ENCODE peak calls at places on chromosomes 6 and 20, in nine cellular contexts. One of them, this sample, is unnamed.

GRCh38 chr6:130840050-130840449 is 12.8 kb downstream of the SMLR1 start:
- DNase-seq in left ventricle myocardium superior: no peak
- DNase-seq in stimulated activated CD4-positive, alpha-beta T cell treated with anti-CD3 and anti-CD28 coated beads, TNF-alpha, amount 100 ng/mL, for 4 hours: no peak
- DNase-seq in NCI-H1105 treated with DMSO at 0.1 percent for 48 hours: peak; percentile 24
- DNase-seq in stimulated activated naive CD4-positive, alpha-beta T cell treated with Interleukin-2 at 50 U/mL for 16 hours: no peak
- DNase-seq in HS-27A: no peak
- DNase-seq in A549: no peak
- DNase-seq in naive thymus-derived CD8-positive, alpha-beta T cell: no peak
- DNase-seq in effector CD4-positive, alpha-beta T cell: no peak
- DNase-seq in this sample: no peak

GRCh38 chr20:45647441-45648050 is 16.5 kb upstream of the WFDC9 start:
- DNase-seq in left ventricle myocardium superior: no peak
- DNase-seq in stimulated activated CD4-positive, alpha-beta T cell treated with anti-CD3 and anti-CD28 coated beads, TNF-alpha, amount 100 ng/mL, for 4 hours: no peak
- DNase-seq in NCI-H1105 treated with DMSO at 0.1 percent for 48 hours: no peak
- DNase-seq in stimulated activated naive CD4-positive, alpha-beta T cell treated with Interleukin-2 at 50 U/mL for 16 hours: no peak
- DNase-seq in HS-27A: no peak
- DNase-seq in A549: no peak
- DNase-seq in naive thymus-derived CD8-positive, alpha-beta T cell: no peak
- DNase-seq in effector CD4-positive, alpha-beta T cell: no peak
- DNase-seq in this sample: no peak

GRCh38 chr20:2417142-2417541 is 36.4 kb downstream of the TGM6 start:
- DNase-seq in left ventricle myocardium superior: no peak
- DNase-seq in stimulated activated CD4-positive, alpha-beta T cell treated with anti-CD3 and anti-CD28 coated beads, TNF-alpha, amount 100 ng/mL, for 4 hours: no peak
- DNase-seq in NCI-H1105 treated with DMSO at 0.1 percent for 48 hours: no peak
- DNase-seq in stimulated activated naive CD4-positive, alpha-beta T cell treated with Interleukin-2 at 50 U/mL for 16 hours: no peak
- DNase-seq in HS-27A: no peak
- DNase-seq in A549: no peak
- DNase-seq in naive thymus-derived CD8-positive, alpha-beta T cell: no peak
- DNase-seq in effector CD4-positive, alpha-beta T cell: no peak
- DNase-seq in this sample: no peak

GRCh38 chr6:130852844-130853554 is 25.8 kb downstream of the SMLR1 start:
- DNase-seq in left ventricle myocardium superior: no peak
- DNase-seq in stimulated activated CD4-positive, alpha-beta T cell treated with anti-CD3 and anti-CD28 coated beads, TNF-alpha, amount 100 ng/mL, for 4 hours: no peak
- DNase-seq in NCI-H1105 treated with DMSO at 0.1 percent for 48 hours: no peak
- DNase-seq in stimulated activated naive CD4-positive, alpha-beta T cell treated with Interleukin-2 at 50 U/mL for 16 hours: no peak
- DNase-seq in HS-27A: no peak
- DNase-seq in A549: no peak
- DNase-seq in naive thymus-derived CD8-positive, alpha-beta T cell: no peak
- DNase-seq in effector CD4-positive, alpha-beta T cell: no peak
- DNase-seq in this sample: no peak

GRCh38 chr6:44627091-44627878 is 239.8 kb downstream of the CDC5L start:
- DNase-seq in left ventricle myocardium superior: peak; percentile 46
- DNase-seq in stimulated activated CD4-positive, alpha-beta T cell treated with anti-CD3 and anti-CD28 coated beads, TNF-alpha, amount 100 ng/mL, for 4 hours: no peak
- DNase-seq in NCI-H1105 treated with DMSO at 0.1 percent for 48 hours: no peak
- DNase-seq in stimulated activated naive CD4-positive, alpha-beta T cell treated with Interleukin-2 at 50 U/mL for 16 hours: no peak
- DNase-seq in HS-27A: no peak
- DNase-seq in A549: no peak
- DNase-seq in naive thymus-derived CD8-positive, alpha-beta T cell: no peak
- DNase-seq in effector CD4-positive, alpha-beta T cell: no peak
- DNase-seq in this sample: peak; percentile 35

GRCh38 chr6:160387887-160388286 is 39.7 kb downstream of the SLC22A3 start:
- DNase-seq in left ventricle myocardium superior: no peak
- DNase-seq in stimulated activated CD4-positive, alpha-beta T cell treated with anti-CD3 and anti-CD28 coated beads, TNF-alpha, amount 100 ng/mL, for 4 hours: no peak
- DNase-seq in NCI-H1105 treated with DMSO at 0.1 percent for 48 hours: no peak
- DNase-seq in stimulated activated naive CD4-positive, alpha-beta T cell treated with Interleukin-2 at 50 U/mL for 16 hours: no peak
- DNase-seq in HS-27A: no peak
- DNase-seq in A549: no peak
- DNase-seq in naive thymus-derived CD8-positive, alpha-beta T cell: no peak
- DNase-seq in effector CD4-positive, alpha-beta T cell: no peak
- DNase-seq in this sample: no peak

GRCh38 chr6:139853302-139853992 is 479.0 kb upstream of the CITED2 start:
- DNase-seq in left ventricle myocardium superior: no peak
- DNase-seq in stimulated activated CD4-positive, alpha-beta T cell treated with anti-CD3 and anti-CD28 coated beads, TNF-alpha, amount 100 ng/mL, for 4 hours: no peak
- DNase-seq in NCI-H1105 treated with DMSO at 0.1 percent for 48 hours: no peak
- DNase-seq in stimulated activated naive CD4-positive, alpha-beta T cell treated with Interleukin-2 at 50 U/mL for 16 hours: no peak
- DNase-seq in HS-27A: no peak
- DNase-seq in A549: no peak
- DNase-seq in naive thymus-derived CD8-positive, alpha-beta T cell: no peak
- DNase-seq in effector CD4-positive, alpha-beta T cell: no peak
- DNase-seq in this sample: no peak

GRCh38 chr6:73471686-73472290 is 10.3 kb downstream of the MTO1 start:
- DNase-seq in left ventricle myocardium superior: no peak
- DNase-seq in stimulated activated CD4-positive, alpha-beta T cell treated with anti-CD3 and anti-CD28 coated beads, TNF-alpha, amount 100 ng/mL, for 4 hours: no peak
- DNase-seq in NCI-H1105 treated with DMSO at 0.1 percent for 48 hours: no peak
- DNase-seq in stimulated activated naive CD4-positive, alpha-beta T cell treated with Interleukin-2 at 50 U/mL for 16 hours: no peak
- DNase-seq in HS-27A: no peak
- DNase-seq in A549: no peak
- DNase-seq in naive thymus-derived CD8-positive, alpha-beta T cell: no peak
- DNase-seq in effector CD4-positive, alpha-beta T cell: no peak
- DNase-seq in this sample: no peak

GRCh38 chr6:118725944-118726343 is 74.6 kb upstream of the CEP85L start:
- DNase-seq in left ventricle myocardium superior: no peak
- DNase-seq in stimulated activated CD4-positive, alpha-beta T cell treated with anti-CD3 and anti-CD28 coated beads, TNF-alpha, amount 100 ng/mL, for 4 hours: peak; percentile 29
- DNase-seq in NCI-H1105 treated with DMSO at 0.1 percent for 48 hours: no peak
- DNase-seq in stimulated activated naive CD4-positive, alpha-beta T cell treated with Interleukin-2 at 50 U/mL for 16 hours: peak; percentile 62
- DNase-seq in HS-27A: no peak
- DNase-seq in A549: no peak
- DNase-seq in naive thymus-derived CD8-positive, alpha-beta T cell: peak; percentile 66
- DNase-seq in effector CD4-positive, alpha-beta T cell: peak; percentile 48
- DNase-seq in this sample: no peak

GRCh38 chr6:90895299-90896164 is 308.7 kb upstream of the MAP3K7 start:
- DNase-seq in left ventricle myocardium superior: no peak
- DNase-seq in stimulated activated CD4-positive, alpha-beta T cell treated with anti-CD3 and anti-CD28 coated beads, TNF-alpha, amount 100 ng/mL, for 4 hours: no peak
- DNase-seq in NCI-H1105 treated with DMSO at 0.1 percent for 48 hours: no peak
- DNase-seq in stimulated activated naive CD4-positive, alpha-beta T cell treated with Interleukin-2 at 50 U/mL for 16 hours: no peak
- DNase-seq in HS-27A: no peak
- DNase-seq in A549: no peak
- DNase-seq in naive thymus-derived CD8-positive, alpha-beta T cell: no peak
- DNase-seq in effector CD4-positive, alpha-beta T cell: no peak
- DNase-seq in this sample: no peak

GRCh38 chr6:132096245-132096644 is 145.1 kb upstream of the CCN2 start:
- DNase-seq in left ventricle myocardium superior: no peak
- DNase-seq in stimulated activated CD4-positive, alpha-beta T cell treated with anti-CD3 and anti-CD28 coated beads, TNF-alpha, amount 100 ng/mL, for 4 hours: no peak
- DNase-seq in NCI-H1105 treated with DMSO at 0.1 percent for 48 hours: no peak
- DNase-seq in stimulated activated naive CD4-positive, alpha-beta T cell treated with Interleukin-2 at 50 U/mL for 16 hours: no peak
- DNase-seq in HS-27A: no peak
- DNase-seq in A549: no peak
- DNase-seq in naive thymus-derived CD8-positive, alpha-beta T cell: no peak
- DNase-seq in effector CD4-positive, alpha-beta T cell: no peak
- DNase-seq in this sample: no peak

GRCh38 chr6:30799210-30799609 is 54.9 kb upstream of the IER3 start:
- DNase-seq in left ventricle myocardium superior: no peak
- DNase-seq in stimulated activated CD4-positive, alpha-beta T cell treated with anti-CD3 and anti-CD28 coated beads, TNF-alpha, amount 100 ng/mL, for 4 hours: no peak
- DNase-seq in NCI-H1105 treated with DMSO at 0.1 percent for 48 hours: no peak
- DNase-seq in stimulated activated naive CD4-positive, alpha-beta T cell treated with Interleukin-2 at 50 U/mL for 16 hours: no peak
- DNase-seq in HS-27A: no peak
- DNase-seq in A549: no peak
- DNase-seq in naive thymus-derived CD8-positive, alpha-beta T cell: no peak
- DNase-seq in effector CD4-positive, alpha-beta T cell: no peak
- DNase-seq in this sample: no peak

GRCh38 chr6:99512033-99512432 is 3.2 kb downstream of the USP45 start:
- DNase-seq in left ventricle myocardium superior: no peak
- DNase-seq in stimulated activated CD4-positive, alpha-beta T cell treated with anti-CD3 and anti-CD28 coated beads, TNF-alpha, amount 100 ng/mL, for 4 hours: no peak
- DNase-seq in NCI-H1105 treated with DMSO at 0.1 percent for 48 hours: no peak
- DNase-seq in stimulated activated naive CD4-positive, alpha-beta T cell treated with Interleukin-2 at 50 U/mL for 16 hours: no peak
- DNase-seq in HS-27A: no peak
- DNase-seq in A549: no peak
- DNase-seq in naive thymus-derived CD8-positive, alpha-beta T cell: no peak
- DNase-seq in effector CD4-positive, alpha-beta T cell: no peak
- DNase-seq in this sample: no peak

GRCh38 chr6:138004423-138005287 is 102.6 kb downstream of the PERP start:
- DNase-seq in left ventricle myocardium superior: no peak
- DNase-seq in stimulated activated CD4-positive, alpha-beta T cell treated with anti-CD3 and anti-CD28 coated beads, TNF-alpha, amount 100 ng/mL, for 4 hours: no peak
- DNase-seq in NCI-H1105 treated with DMSO at 0.1 percent for 48 hours: peak; percentile 65
- DNase-seq in stimulated activated naive CD4-positive, alpha-beta T cell treated with Interleukin-2 at 50 U/mL for 16 hours: no peak
- DNase-seq in HS-27A: peak; percentile 27
- DNase-seq in A549: peak; percentile 19
- DNase-seq in naive thymus-derived CD8-positive, alpha-beta T cell: no peak
- DNase-seq in effector CD4-positive, alpha-beta T cell: no peak
- DNase-seq in this sample: no peak

GRCh38 chr6:17790486-17790885 is 83.8 kb upstream of the NUP153 start:
- DNase-seq in left ventricle myocardium superior: no peak
- DNase-seq in stimulated activated CD4-positive, alpha-beta T cell treated with anti-CD3 and anti-CD28 coated beads, TNF-alpha, amount 100 ng/mL, for 4 hours: no peak
- DNase-seq in NCI-H1105 treated with DMSO at 0.1 percent for 48 hours: no peak
- DNase-seq in stimulated activated naive CD4-positive, alpha-beta T cell treated with Interleukin-2 at 50 U/mL for 16 hours: no peak
- DNase-seq in HS-27A: no peak
- DNase-seq in A549: no peak
- DNase-seq in naive thymus-derived CD8-positive, alpha-beta T cell: no peak
- DNase-seq in effector CD4-positive, alpha-beta T cell: no peak
- DNase-seq in this sample: no peak

GRCh38 chr20:17969884-17970409 is 1.1 kb downstream of the MGME1 start:
- DNase-seq in left ventricle myocardium superior: peak; percentile 47
- DNase-seq in stimulated activated CD4-positive, alpha-beta T cell treated with anti-CD3 and anti-CD28 coated beads, TNF-alpha, amount 100 ng/mL, for 4 hours: no peak
- DNase-seq in NCI-H1105 treated with DMSO at 0.1 percent for 48 hours: no peak
- DNase-seq in stimulated activated naive CD4-positive, alpha-beta T cell treated with Interleukin-2 at 50 U/mL for 16 hours: no peak
- DNase-seq in HS-27A: no peak
- DNase-seq in A549: peak; percentile 40
- DNase-seq in naive thymus-derived CD8-positive, alpha-beta T cell: no peak
- DNase-seq in effector CD4-positive, alpha-beta T cell: peak; percentile 5
- DNase-seq in this sample: no peak

GRCh38 chr6:111989743-111990142 is 64.2 kb upstream of the CCN6 start:
- DNase-seq in left ventricle myocardium superior: no peak
- DNase-seq in stimulated activated CD4-positive, alpha-beta T cell treated with anti-CD3 and anti-CD28 coated beads, TNF-alpha, amount 100 ng/mL, for 4 hours: no peak
- DNase-seq in NCI-H1105 treated with DMSO at 0.1 percent for 48 hours: no peak
- DNase-seq in stimulated activated naive CD4-positive, alpha-beta T cell treated with Interleukin-2 at 50 U/mL for 16 hours: no peak
- DNase-seq in HS-27A: no peak
- DNase-seq in A549: no peak
- DNase-seq in naive thymus-derived CD8-positive, alpha-beta T cell: no peak
- DNase-seq in effector CD4-positive, alpha-beta T cell: no peak
- DNase-seq in this sample: no peak

GRCh38 chr6:152063170-152063921 is 255.9 kb downstream of the ESR1 start:
- DNase-seq in left ventricle myocardium superior: no peak
- DNase-seq in stimulated activated CD4-positive, alpha-beta T cell treated with anti-CD3 and anti-CD28 coated beads, TNF-alpha, amount 100 ng/mL, for 4 hours: no peak
- DNase-seq in NCI-H1105 treated with DMSO at 0.1 percent for 48 hours: no peak
- DNase-seq in stimulated activated naive CD4-positive, alpha-beta T cell treated with Interleukin-2 at 50 U/mL for 16 hours: no peak
- DNase-seq in HS-27A: no peak
- DNase-seq in A549: no peak
- DNase-seq in naive thymus-derived CD8-positive, alpha-beta T cell: no peak
- DNase-seq in effector CD4-positive, alpha-beta T cell: no peak
- DNase-seq in this sample: no peak

GRCh38 chr6:47083586-47084047 is 41.5 kb upstream of the ADGRF1 start:
- DNase-seq in left ventricle myocardium superior: peak; percentile 94
- DNase-seq in stimulated activated CD4-positive, alpha-beta T cell treated with anti-CD3 and anti-CD28 coated beads, TNF-alpha, amount 100 ng/mL, for 4 hours: no peak
- DNase-seq in NCI-H1105 treated with DMSO at 0.1 percent for 48 hours: peak; percentile 91
- DNase-seq in stimulated activated naive CD4-positive, alpha-beta T cell treated with Interleukin-2 at 50 U/mL for 16 hours: no peak
- DNase-seq in HS-27A: no peak
- DNase-seq in A549: no peak
- DNase-seq in naive thymus-derived CD8-positive, alpha-beta T cell: no peak
- DNase-seq in effector CD4-positive, alpha-beta T cell: no peak
- DNase-seq in this sample: peak; percentile 88

GRCh38 chr6:99746261-99746895 is 139.7 kb downstream of the PRDM13 start:
- DNase-seq in left ventricle myocardium superior: peak; percentile 31
- DNase-seq in stimulated activated CD4-positive, alpha-beta T cell treated with anti-CD3 and anti-CD28 coated beads, TNF-alpha, amount 100 ng/mL, for 4 hours: no peak
- DNase-seq in NCI-H1105 treated with DMSO at 0.1 percent for 48 hours: peak; percentile 86
- DNase-seq in stimulated activated naive CD4-positive, alpha-beta T cell treated with Interleukin-2 at 50 U/mL for 16 hours: peak; percentile 30
- DNase-seq in HS-27A: peak; percentile 46
- DNase-seq in A549: peak; percentile 11
- DNase-seq in naive thymus-derived CD8-positive, alpha-beta T cell: peak; percentile 19
- DNase-seq in effector CD4-positive, alpha-beta T cell: peak; percentile 33
- DNase-seq in this sample: peak; percentile 24

GRCh38 chr6:135812085-135812526 is 39.4 kb upstream of the PDE7B start:
- DNase-seq in left ventricle myocardium superior: peak; percentile 48
- DNase-seq in stimulated activated CD4-positive, alpha-beta T cell treated with anti-CD3 and anti-CD28 coated beads, TNF-alpha, amount 100 ng/mL, for 4 hours: no peak
- DNase-seq in NCI-H1105 treated with DMSO at 0.1 percent for 48 hours: no peak
- DNase-seq in stimulated activated naive CD4-positive, alpha-beta T cell treated with Interleukin-2 at 50 U/mL for 16 hours: no peak
- DNase-seq in HS-27A: peak; percentile 12
- DNase-seq in A549: peak; percentile 2
- DNase-seq in naive thymus-derived CD8-positive, alpha-beta T cell: no peak
- DNase-seq in effector CD4-positive, alpha-beta T cell: no peak
- DNase-seq in this sample: peak; percentile 28

GRCh38 chr6:139449611-139450000 is 75.2 kb upstream of the CITED2 start:
- DNase-seq in left ventricle myocardium superior: no peak
- DNase-seq in stimulated activated CD4-positive, alpha-beta T cell treated with anti-CD3 and anti-CD28 coated beads, TNF-alpha, amount 100 ng/mL, for 4 hours: no peak
- DNase-seq in NCI-H1105 treated with DMSO at 0.1 percent for 48 hours: no peak
- DNase-seq in stimulated activated naive CD4-positive, alpha-beta T cell treated with Interleukin-2 at 50 U/mL for 16 hours: no peak
- DNase-seq in HS-27A: no peak
- DNase-seq in A549: no peak
- DNase-seq in naive thymus-derived CD8-positive, alpha-beta T cell: no peak
- DNase-seq in effector CD4-positive, alpha-beta T cell: no peak
- DNase-seq in this sample: no peak

GRCh38 chr20:44342240-44342639 is 5.4 kb downstream of the R3HDML start:
- DNase-seq in left ventricle myocardium superior: no peak
- DNase-seq in stimulated activated CD4-positive, alpha-beta T cell treated with anti-CD3 and anti-CD28 coated beads, TNF-alpha, amount 100 ng/mL, for 4 hours: no peak
- DNase-seq in NCI-H1105 treated with DMSO at 0.1 percent for 48 hours: no peak
- DNase-seq in stimulated activated naive CD4-positive, alpha-beta T cell treated with Interleukin-2 at 50 U/mL for 16 hours: no peak
- DNase-seq in HS-27A: no peak
- DNase-seq in A549: no peak
- DNase-seq in naive thymus-derived CD8-positive, alpha-beta T cell: no peak
- DNase-seq in effector CD4-positive, alpha-beta T cell: no peak
- DNase-seq in this sample: no peak

GRCh38 chr6:111614833-111615582 is 9.3 kb upstream of the TRAF3IP2 start:
- DNase-seq in left ventricle myocardium superior: no peak
- DNase-seq in stimulated activated CD4-positive, alpha-beta T cell treated with anti-CD3 and anti-CD28 coated beads, TNF-alpha, amount 100 ng/mL, for 4 hours: no peak
- DNase-seq in NCI-H1105 treated with DMSO at 0.1 percent for 48 hours: no peak
- DNase-seq in stimulated activated naive CD4-positive, alpha-beta T cell treated with Interleukin-2 at 50 U/mL for 16 hours: no peak
- DNase-seq in HS-27A: no peak
- DNase-seq in A549: no peak
- DNase-seq in naive thymus-derived CD8-positive, alpha-beta T cell: no peak
- DNase-seq in effector CD4-positive, alpha-beta T cell: no peak
- DNase-seq in this sample: no peak

GRCh38 chr6:82196159-82196558 is 51.4 kb downstream of the IBTK start:
- DNase-seq in left ventricle myocardium superior: no peak
- DNase-seq in stimulated activated CD4-positive, alpha-beta T cell treated with anti-CD3 and anti-CD28 coated beads, TNF-alpha, amount 100 ng/mL, for 4 hours: no peak
- DNase-seq in NCI-H1105 treated with DMSO at 0.1 percent for 48 hours: no peak
- DNase-seq in stimulated activated naive CD4-positive, alpha-beta T cell treated with Interleukin-2 at 50 U/mL for 16 hours: no peak
- DNase-seq in HS-27A: no peak
- DNase-seq in A549: no peak
- DNase-seq in naive thymus-derived CD8-positive, alpha-beta T cell: no peak
- DNase-seq in effector CD4-positive, alpha-beta T cell: no peak
- DNase-seq in this sample: no peak

GRCh38 chr6:52877786-52878185 is 31.7 kb downstream of the GSTA3 start:
- DNase-seq in left ventricle myocardium superior: no peak
- DNase-seq in stimulated activated CD4-positive, alpha-beta T cell treated with anti-CD3 and anti-CD28 coated beads, TNF-alpha, amount 100 ng/mL, for 4 hours: no peak
- DNase-seq in NCI-H1105 treated with DMSO at 0.1 percent for 48 hours: no peak
- DNase-seq in stimulated activated naive CD4-positive, alpha-beta T cell treated with Interleukin-2 at 50 U/mL for 16 hours: no peak
- DNase-seq in HS-27A: no peak
- DNase-seq in A549: no peak
- DNase-seq in naive thymus-derived CD8-positive, alpha-beta T cell: no peak
- DNase-seq in effector CD4-positive, alpha-beta T cell: no peak
- DNase-seq in this sample: no peak

This sample was measured in left cardiac atrium.